ENCODE peak calls at places on chromosomes 16 and 17, in five cellular contexts. K is T-helper 2 cell, E is NCI-H82, R is AG04450, J is fibroblast of mammary gland. H is an unnamed sample.

GRCh38 chr16:49889725-49890397 is 33.9 kb upstream of the ZNF423 start:
- DNase-seq in E (no peak), J (peak; percentile 4), R (no peak), K (no peak), H (peak; percentile 4)

GRCh38 chr17:2232244-2232638 is 71.3 kb downstream of the SMG6 start:
- DNase-seq in J (peak; percentile 95), K (no peak), E (no peak), R (no peak), H (no peak)

GRCh38 chr17:27558341-27558740 is 72.6 kb upstream of the LGALS9 start:
- DNase-seq in R (no peak), K (no peak), J (no peak), E (no peak), H (no peak)

GRCh38 chr16:29824589-29825144 is 4.4 kb downstream of the MVP start:
- DNase-seq in E (no peak), K (no peak), R (peak; percentile 65), J (peak; percentile 89), H (no peak)

GRCh38 chr16:55294947-55295346 is 29.1 kb upstream of the IRX6 start:
- DNase-seq in E (no peak), J (peak; percentile 7), R (no peak), K (no peak), H (no peak)

GRCh38 chr17:56679767-56680422 is 86.4 kb downstream of the NOG start:
- DNase-seq in E (no peak), J (no peak), K (no peak), R (no peak), H (no peak)

GRCh38 chr17:50176559-50177471 is 11.0 kb downstream of the SGCA start:
- DNase-seq in R (no peak), J (no peak), E (no peak), K (no peak), H (no peak)

GRCh38 chr17:44187131-44187899 is 543 bp downstream of the TMUB2 start:
- DNase-seq in R (no peak), K (peak; percentile 50), E (peak; percentile 59), J (peak; percentile 76), H (peak; percentile 83)

GRCh38 chr17:73184133-73184993 is 8.5 kb upstream of the COG1 start:
- DNase-seq in K (no peak), E (peak; percentile 41), R (no peak), J (no peak), H (no peak)

GRCh38 chr17:41127371-41127770 is 3.4 kb upstream of the KRTAP4-12 start:
- DNase-seq in K (no peak), J (no peak), E (no peak), R (no peak), H (no peak)

GRCh38 chr16:69123894-69124293 is 8.5 kb downstream of the CHTF8 start:
- DNase-seq in K (peak; percentile 53), R (peak; percentile 51), E (peak; percentile 81), J (peak; percentile 77), H (peak; percentile 70)

GRCh38 chr17:39187152-39187830 is 10.2 kb downstream of the CACNB1 start:
- DNase-seq in K (no peak), E (no peak), J (no peak), R (no peak), H (no peak)

GRCh38 chr17:56244268-56244890 is 91.1 kb downstream of the ANKFN1 start:
- DNase-seq in R (no peak), K (no peak), E (peak; percentile 3), J (no peak), H (no peak)

GRCh38 chr17:22695228-22695619 is 1002.9 kb downstream of the KCNJ18 start:
- DNase-seq in E (peak; percentile 4), R (no peak), J (no peak), K (no peak), H (no peak)

GRCh38 chr16:714558-715447 is at the start of gene METRN:
- DNase-seq in K (peak; percentile 87), E (peak; percentile 91), J (peak; percentile 76), R (no peak), H (peak; percentile 97)

GRCh38 chr16:84647830-84648594 is at the start of gene KLHL36:
- DNase-seq in K (peak; percentile 62), E (peak; percentile 40), R (no peak), J (no peak), H (peak; percentile 68)

GRCh38 chr17:62163847-62164246 is 98.8 kb upstream of the MED13 start:
- DNase-seq in E (peak; percentile 62), J (no peak), K (no peak), R (no peak), H (peak; percentile 86)

GRCh38 chr17:81572499-81573030 is 20.4 kb upstream of the FAAP100 start:
- DNase-seq in E (no peak), J (no peak), K (no peak), R (no peak), H (peak; percentile 82)

GRCh38 chr16:74623214-74623842 is 16.4 kb upstream of the GLG1 start:
- DNase-seq in E (peak; percentile 60), R (peak; percentile 27), J (peak; percentile 73), K (no peak), H (peak; percentile 22)

GRCh38 chr17:75639327-75639726 is 6.1 kb downstream of the SMIM5 start:
- DNase-seq in R (no peak), E (no peak), J (no peak), K (no peak), H (no peak)

GRCh38 chr17:59914274-59914854 is 21.4 kb downstream of the RPS6KB1 start:
- DNase-seq in K (no peak), J (peak; percentile 66), E (peak; percentile 73), R (no peak), H (peak; percentile 60)

GRCh38 chr16:67163903-67164558 is 514 bp upstream of the HSF4 start:
- DNase-seq in J (no peak), R (no peak), E (no peak), K (no peak), H (peak; percentile 70)

GRCh38 chr17:41870627-41871026 is 5.4 kb upstream of the KLHL11 start:
- DNase-seq in J (peak; percentile 48), R (no peak), K (no peak), E (no peak), H (no peak)

GRCh38 chr17:77720946-77721822 is 237.3 kb upstream of the TNRC6C start:
- DNase-seq in K (no peak), J (no peak), R (no peak), E (no peak), H (no peak)

GRCh38 chr17:7882068-7882467 is 6.5 kb upstream of the CHD3 start:
- DNase-seq in K (no peak), J (no peak), R (no peak), E (peak; percentile 59), H (peak; percentile 59)

GRCh38 chr17:3547628-3548027 is 10.0 kb downstream of the TRPV3 start:
- DNase-seq in K (no peak), J (no peak), E (no peak), R (no peak), H (no peak)

GRCh38 chr16:14418795-14419225 is 211.2 kb downstream of the PARN start:
- DNase-seq in E (no peak), K (no peak), R (no peak), J (no peak), H (no peak)

H was measured in NCI-H69.